ENCODE peak calls at places on chromosomes 4 and X, in six cellular contexts. One of them, this sample, is unnamed.

GRCh38 chrX:96183843-96184242 is 500.8 kb upstream of the DIAPH2 start:
- DNase-seq in HCT116: no peak
- DNase-seq in Right ventricle myocardium superior: no peak
- DNase-seq in gastrocnemius medialis: no peak
- DNase-seq in choroid plexus epithelial cell: peak; percentile 15
- DNase-seq in fibroblast of mammary gland: peak; percentile 16
- DNase-seq in this sample: no peak

GRCh38 chr4:168942985-168943384 is 67.1 kb downstream of the CBR4 start:
- DNase-seq in HCT116: peak; percentile 15
- DNase-seq in fibroblast of mammary gland: peak; percentile 13
- DNase-seq in gastrocnemius medialis: no peak
- DNase-seq in Right ventricle myocardium superior: no peak
- DNase-seq in choroid plexus epithelial cell: no peak
- DNase-seq in this sample: no peak

GRCh38 chr4:52376107-52376704 is 282.9 kb downstream of the USP46 start:
- DNase-seq in HCT116: peak; percentile 33
- DNase-seq in fibroblast of mammary gland: peak; percentile 66
- DNase-seq in gastrocnemius medialis: no peak
- DNase-seq in choroid plexus epithelial cell: peak; percentile 68
- DNase-seq in Right ventricle myocardium superior: no peak
- DNase-seq in this sample: no peak

GRCh38 chr4:125191252-125191651 is 123.5 kb upstream of the FAT4 start:
- DNase-seq in HCT116: no peak
- DNase-seq in choroid plexus epithelial cell: peak; percentile 16
- DNase-seq in fibroblast of mammary gland: peak; percentile 88
- DNase-seq in gastrocnemius medialis: no peak
- DNase-seq in Right ventricle myocardium superior: no peak
- DNase-seq in this sample: no peak

GRCh38 chrX:56066016-56066415 is 166.1 kb upstream of the KLF8 start:
- DNase-seq in Right ventricle myocardium superior: no peak
- DNase-seq in gastrocnemius medialis: no peak
- DNase-seq in choroid plexus epithelial cell: no peak
- DNase-seq in HCT116: no peak
- DNase-seq in fibroblast of mammary gland: no peak
- DNase-seq in this sample: no peak

GRCh38 chr4:137531121-137531520 is 1.2 kb downstream of the PCDH18 start:
- DNase-seq in gastrocnemius medialis: no peak
- DNase-seq in fibroblast of mammary gland: peak; percentile 78
- DNase-seq in HCT116: no peak
- DNase-seq in choroid plexus epithelial cell: peak; percentile 77
- DNase-seq in Right ventricle myocardium superior: no peak
- DNase-seq in this sample: no peak

GRCh38 chr4:54855221-54855854 is 197.6 kb downstream of the KIT start:
- DNase-seq in HCT116: no peak
- DNase-seq in fibroblast of mammary gland: no peak
- DNase-seq in choroid plexus epithelial cell: no peak
- DNase-seq in gastrocnemius medialis: no peak
- DNase-seq in Right ventricle myocardium superior: peak; percentile 58
- DNase-seq in this sample: no peak

GRCh38 chr4:7068883-7069282 is 1.0 kb upstream of the GRPEL1 start:
- DNase-seq in gastrocnemius medialis: no peak
- DNase-seq in choroid plexus epithelial cell: no peak
- DNase-seq in HCT116: no peak
- DNase-seq in Right ventricle myocardium superior: no peak
- DNase-seq in fibroblast of mammary gland: no peak
- DNase-seq in this sample: no peak

GRCh38 chrX:147737690-147738089 is 174.0 kb upstream of the FMR1 start:
- DNase-seq in gastrocnemius medialis: no peak
- DNase-seq in fibroblast of mammary gland: no peak
- DNase-seq in Right ventricle myocardium superior: no peak
- DNase-seq in HCT116: no peak
- DNase-seq in choroid plexus epithelial cell: no peak
- DNase-seq in this sample: no peak

GRCh38 chr4:40940317-40940720 is 190.6 kb downstream of the NSUN7 start:
- DNase-seq in HCT116: no peak
- DNase-seq in Right ventricle myocardium superior: peak; percentile 85
- DNase-seq in choroid plexus epithelial cell: no peak
- DNase-seq in gastrocnemius medialis: peak; percentile 40
- DNase-seq in fibroblast of mammary gland: peak; percentile 86
- DNase-seq in this sample: peak; percentile 80

GRCh38 chrX:47497274-47497673 is 14.3 kb upstream of the ZNF41 start:
- DNase-seq in HCT116: no peak
- DNase-seq in fibroblast of mammary gland: peak; percentile 51
- DNase-seq in Right ventricle myocardium superior: no peak
- DNase-seq in gastrocnemius medialis: no peak
- DNase-seq in choroid plexus epithelial cell: peak; percentile 62
- DNase-seq in this sample: no peak

GRCh38 chrX:68634649-68635227 is 12.7 kb upstream of the STARD8 start:
- DNase-seq in gastrocnemius medialis: no peak
- DNase-seq in Right ventricle myocardium superior: no peak
- DNase-seq in HCT116: no peak
- DNase-seq in fibroblast of mammary gland: no peak
- DNase-seq in choroid plexus epithelial cell: no peak
- DNase-seq in this sample: no peak

GRCh38 chr4:79050521-79050880 is 111.3 kb upstream of the PAQR3 start:
- DNase-seq in Right ventricle myocardium superior: no peak
- DNase-seq in fibroblast of mammary gland: no peak
- DNase-seq in HCT116: no peak
- DNase-seq in choroid plexus epithelial cell: no peak
- DNase-seq in gastrocnemius medialis: no peak
- DNase-seq in this sample: no peak

This sample was measured in psoas muscle.